ENCODE peak calls at places on chromosome 3, in nine cellular contexts. One of them, this sample, is unnamed.

GRCh38 chr3:102745881-102746280 is 311.1 kb downstream of the ZPLD1 start:
- DNase-seq in psoas muscle: no peak
- DNase-seq in HepG2: no peak
- DNase-seq in astrocyte: peak; percentile 2
- DNase-seq in CD8-positive, alpha-beta T cell: no peak
- DNase-seq in MM.1S: no peak
- DNase-seq in heart right ventricle: no peak
- DNase-seq in adrenal gland: no peak
- DNase-seq in Peyer's patch: no peak
- DNase-seq in this sample: no peak

GRCh38 chr3:51568041-51568440 is 29.5 kb downstream of the RAD54L2 start:
- DNase-seq in psoas muscle: no peak
- DNase-seq in HepG2: no peak
- DNase-seq in astrocyte: no peak
- DNase-seq in CD8-positive, alpha-beta T cell: no peak
- DNase-seq in MM.1S: no peak
- DNase-seq in heart right ventricle: no peak
- DNase-seq in adrenal gland: peak; percentile 56
- DNase-seq in Peyer's patch: no peak
- DNase-seq in this sample: peak; percentile 5

GRCh38 chr3:187906922-187907321 is 161.7 kb upstream of the BCL6 start:
- DNase-seq in psoas muscle: no peak
- DNase-seq in HepG2: no peak
- DNase-seq in astrocyte: no peak
- DNase-seq in CD8-positive, alpha-beta T cell: no peak
- DNase-seq in MM.1S: no peak
- DNase-seq in heart right ventricle: no peak
- DNase-seq in adrenal gland: no peak
- DNase-seq in Peyer's patch: no peak
- DNase-seq in this sample: no peak

GRCh38 chr3:43203022-43203421 is 83.3 kb upstream of the SNRK start:
- DNase-seq in psoas muscle: no peak
- DNase-seq in HepG2: no peak
- DNase-seq in astrocyte: no peak
- DNase-seq in CD8-positive, alpha-beta T cell: no peak
- DNase-seq in MM.1S: no peak
- DNase-seq in heart right ventricle: no peak
- DNase-seq in adrenal gland: peak; percentile 79
- DNase-seq in Peyer's patch: no peak
- DNase-seq in this sample: no peak

GRCh38 chr3:131361464-131362421 is 19.8 kb upstream of the NUDT16 start:
- DNase-seq in psoas muscle: peak; percentile 81
- DNase-seq in HepG2: no peak
- DNase-seq in astrocyte: peak; percentile 36
- DNase-seq in CD8-positive, alpha-beta T cell: no peak
- DNase-seq in MM.1S: peak; percentile 93
- DNase-seq in heart right ventricle: peak; percentile 80
- DNase-seq in adrenal gland: peak; percentile 94
- DNase-seq in Peyer's patch: peak; percentile 96
- DNase-seq in this sample: peak; percentile 96

GRCh38 chr3:150335631-150336030 is 72.5 kb upstream of the TSC22D2 start:
- DNase-seq in psoas muscle: no peak
- DNase-seq in HepG2: no peak
- DNase-seq in astrocyte: peak; percentile 48
- DNase-seq in CD8-positive, alpha-beta T cell: no peak
- DNase-seq in MM.1S: no peak
- DNase-seq in heart right ventricle: no peak
- DNase-seq in adrenal gland: no peak
- DNase-seq in Peyer's patch: no peak
- DNase-seq in this sample: no peak

GRCh38 chr3:185958626-185959025 is 20.8 kb upstream of the TRA2B start:
- DNase-seq in psoas muscle: no peak
- DNase-seq in HepG2: no peak
- DNase-seq in astrocyte: no peak
- DNase-seq in CD8-positive, alpha-beta T cell: no peak
- DNase-seq in MM.1S: no peak
- DNase-seq in heart right ventricle: no peak
- DNase-seq in adrenal gland: no peak
- DNase-seq in Peyer's patch: peak; percentile 58
- DNase-seq in this sample: no peak

GRCh38 chr3:4588410-4588809 is 95.3 kb downstream of the ITPR1 start:
- DNase-seq in psoas muscle: peak; percentile 23
- DNase-seq in HepG2: no peak
- DNase-seq in astrocyte: peak; percentile 62
- DNase-seq in CD8-positive, alpha-beta T cell: no peak
- DNase-seq in MM.1S: no peak
- DNase-seq in heart right ventricle: no peak
- DNase-seq in adrenal gland: peak; percentile 81
- DNase-seq in Peyer's patch: no peak
- DNase-seq in this sample: no peak

GRCh38 chr3:149152420-149152819 is 23.0 kb downstream of the HPS3 start:
- DNase-seq in psoas muscle: no peak
- DNase-seq in HepG2: no peak
- DNase-seq in astrocyte: peak; percentile 76
- DNase-seq in CD8-positive, alpha-beta T cell: no peak
- DNase-seq in MM.1S: peak; percentile 98
- DNase-seq in heart right ventricle: no peak
- DNase-seq in adrenal gland: no peak
- DNase-seq in Peyer's patch: no peak
- DNase-seq in this sample: no peak

GRCh38 chr3:25378912-25379311 is 49.2 kb upstream of the RARB start:
- DNase-seq in psoas muscle: no peak
- DNase-seq in HepG2: no peak
- DNase-seq in astrocyte: no peak
- DNase-seq in CD8-positive, alpha-beta T cell: no peak
- DNase-seq in MM.1S: no peak
- DNase-seq in heart right ventricle: no peak
- DNase-seq in adrenal gland: no peak
- DNase-seq in Peyer's patch: no peak
- DNase-seq in this sample: no peak

GRCh38 chr3:13191016-13191415 is 117.8 kb upstream of the IQSEC1 start:
- DNase-seq in psoas muscle: no peak
- DNase-seq in HepG2: no peak
- DNase-seq in astrocyte: no peak
- DNase-seq in CD8-positive, alpha-beta T cell: no peak
- DNase-seq in MM.1S: no peak
- DNase-seq in heart right ventricle: no peak
- DNase-seq in adrenal gland: no peak
- DNase-seq in Peyer's patch: no peak
- DNase-seq in this sample: no peak

DNA sequence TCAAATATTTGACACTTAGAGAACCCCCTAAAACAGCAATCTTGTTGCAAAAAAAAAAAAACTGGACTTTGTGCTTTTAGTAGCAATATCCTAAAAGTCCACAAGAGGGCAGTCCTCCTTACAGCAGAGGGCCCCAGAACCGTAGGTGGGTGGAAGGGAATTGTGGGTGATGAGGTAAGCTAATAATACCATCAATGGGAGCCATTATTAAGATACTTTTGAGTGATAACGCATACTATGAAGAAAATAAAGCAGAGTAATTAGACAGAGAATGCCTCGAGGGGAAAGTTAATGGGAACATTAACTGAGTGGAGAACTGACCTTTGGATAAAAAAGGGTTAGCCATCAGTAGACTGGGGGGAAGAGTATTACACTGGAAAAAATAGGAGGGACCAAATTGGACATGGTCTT is 229.9 kb downstream of the THRB start:
- DNase-seq in psoas muscle: no peak
- DNase-seq in HepG2: peak; percentile 53
- DNase-seq in astrocyte: peak; percentile 26
- DNase-seq in CD8-positive, alpha-beta T cell: no peak
- DNase-seq in MM.1S: peak; percentile 43
- DNase-seq in heart right ventricle: no peak
- DNase-seq in adrenal gland: no peak
- DNase-seq in Peyer's patch: no peak
- DNase-seq in this sample: peak; percentile 53
- H3K4me3 ChIP-seq in psoas muscle: no peak overlapping the region
- H3K4me3 ChIP-seq in HepG2: no peak overlapping the region
- H3K4me3 ChIP-seq in astrocyte: no peak overlapping the region
- H3K4me3 ChIP-seq in CD8-positive, alpha-beta T cell: no peak overlapping the region
- H3K4me3 ChIP-seq in MM.1S: no peak overlapping the region
- H3K4me3 ChIP-seq in heart right ventricle: no peak overlapping the region
- H3K4me3 ChIP-seq in adrenal gland: no peak overlapping the region
- H3K4me3 ChIP-seq in Peyer's patch: no peak overlapping the region
- H3K4me3 ChIP-seq in this sample: no peak overlapping the region

GRCh38 chr3:100407164-100407563 is 5.8 kb downstream of the LNP1 start:
- DNase-seq in psoas muscle: no peak
- DNase-seq in HepG2: no peak
- DNase-seq in astrocyte: no peak
- DNase-seq in CD8-positive, alpha-beta T cell: no peak
- DNase-seq in MM.1S: no peak
- DNase-seq in heart right ventricle: no peak
- DNase-seq in adrenal gland: no peak
- DNase-seq in Peyer's patch: no peak
- DNase-seq in this sample: no peak

GRCh38 chr3:100412897-100413590 is 11.7 kb downstream of the LNP1 start:
- DNase-seq in psoas muscle: no peak
- DNase-seq in HepG2: no peak
- DNase-seq in astrocyte: no peak
- DNase-seq in CD8-positive, alpha-beta T cell: no peak
- DNase-seq in MM.1S: no peak
- DNase-seq in heart right ventricle: peak; percentile 28
- DNase-seq in adrenal gland: no peak
- DNase-seq in Peyer's patch: no peak
- DNase-seq in this sample: no peak

GRCh38 chr3:100413619-100414018 is 12.3 kb downstream of the LNP1 start:
- DNase-seq in psoas muscle: no peak
- DNase-seq in HepG2: no peak
- DNase-seq in astrocyte: no peak
- DNase-seq in CD8-positive, alpha-beta T cell: no peak
- DNase-seq in MM.1S: no peak
- DNase-seq in heart right ventricle: no peak
- DNase-seq in adrenal gland: no peak
- DNase-seq in Peyer's patch: no peak
- DNase-seq in this sample: no peak

GRCh38 chr3:100407977-100408532 is 6.7 kb downstream of the LNP1 start:
- DNase-seq in psoas muscle: no peak
- DNase-seq in HepG2: no peak
- DNase-seq in astrocyte: no peak
- DNase-seq in CD8-positive, alpha-beta T cell: no peak
- DNase-seq in MM.1S: no peak
- DNase-seq in heart right ventricle: no peak
- DNase-seq in adrenal gland: no peak
- DNase-seq in Peyer's patch: no peak
- DNase-seq in this sample: no peak

DNA sequence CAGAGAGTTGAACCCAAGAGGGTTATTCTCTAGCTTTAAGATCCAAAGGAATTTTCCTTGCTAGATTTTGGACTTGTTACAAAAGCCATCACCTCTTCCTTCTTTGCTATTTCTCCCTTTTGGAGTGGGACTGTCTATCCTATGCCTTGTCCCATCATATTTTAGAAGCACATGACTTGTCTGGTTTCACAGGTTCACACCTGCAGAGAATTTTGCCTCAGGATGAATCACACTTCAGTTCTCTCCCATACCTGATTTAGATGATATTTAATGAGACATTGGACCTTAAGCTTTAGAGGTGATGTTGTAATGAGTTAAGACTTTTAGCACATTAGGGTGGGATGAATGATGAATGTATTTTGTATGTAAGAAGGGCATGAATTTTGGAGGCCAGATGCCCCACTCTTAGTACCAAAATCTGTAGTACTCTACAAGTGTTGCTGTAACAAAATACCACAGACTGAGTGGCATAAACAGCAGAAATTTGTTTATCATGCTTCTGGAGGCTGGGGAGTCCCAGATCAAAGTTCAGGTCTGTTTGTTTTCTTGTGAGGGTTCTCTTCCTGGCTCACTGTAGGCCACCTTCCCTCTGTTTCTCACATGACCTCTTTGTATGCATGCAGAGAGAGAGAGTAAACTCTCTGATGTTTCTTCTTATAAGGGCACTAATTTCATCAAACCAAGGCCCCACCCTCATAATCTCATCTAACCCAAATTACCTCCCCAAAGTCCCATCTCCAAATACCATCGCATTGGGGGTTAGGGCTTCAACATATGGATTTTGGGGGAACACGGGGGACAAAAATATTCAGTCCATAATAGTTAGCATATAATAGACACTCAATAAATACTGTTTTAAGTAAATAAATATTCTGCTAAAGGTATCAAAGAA is 10.0 kb downstream of the LNP1 start:
- DNase-seq in psoas muscle: no peak
- DNase-seq in HepG2: peak; percentile 64
- DNase-seq in astrocyte: no peak
- DNase-seq in CD8-positive, alpha-beta T cell: no peak
- DNase-seq in MM.1S: no peak
- DNase-seq in heart right ventricle: no peak
- DNase-seq in adrenal gland: no peak
- DNase-seq in Peyer's patch: no peak
- DNase-seq in this sample: no peak
- H3K4me1 ChIP-seq in psoas muscle: peaks cover 8% of the 10 kb centered on the region
- H3K4me1 ChIP-seq in HepG2: peaks cover 54% of the 10 kb centered on the region
- H3K4me1 ChIP-seq in astrocyte: no peaks in the 10 kb centered on the region
- H3K4me1 ChIP-seq in CD8-positive, alpha-beta T cell: no peaks in the 10 kb centered on the region
- H3K4me1 ChIP-seq in MM.1S: no peaks in the 10 kb centered on the region
- H3K4me1 ChIP-seq in heart right ventricle: no peaks in the 10 kb centered on the region
- H3K4me1 ChIP-seq in adrenal gland: no peaks in the 10 kb centered on the region
- H3K4me1 ChIP-seq in Peyer's patch: no peaks in the 10 kb centered on the region
- H3K4me1 ChIP-seq in this sample: no peaks in the 10 kb centered on the region

GRCh38 chr3:9980251-9980650 is 6.4 kb downstream of the EMC3 start:
- DNase-seq in psoas muscle: no peak
- DNase-seq in HepG2: no peak
- DNase-seq in astrocyte: no peak
- DNase-seq in CD8-positive, alpha-beta T cell: no peak
- DNase-seq in MM.1S: no peak
- DNase-seq in heart right ventricle: no peak
- DNase-seq in adrenal gland: peak; percentile 1
- DNase-seq in Peyer's patch: no peak
- DNase-seq in this sample: no peak

GRCh38 chr3:9978664-9979349 is 7.8 kb downstream of the EMC3 start:
- DNase-seq in psoas muscle: no peak
- DNase-seq in HepG2: no peak
- DNase-seq in astrocyte: no peak
- DNase-seq in CD8-positive, alpha-beta T cell: no peak
- DNase-seq in MM.1S: no peak
- DNase-seq in heart right ventricle: no peak
- DNase-seq in adrenal gland: no peak
- DNase-seq in Peyer's patch: no peak
- DNase-seq in this sample: no peak

GRCh38 chr3:9976736-9977709 is 9.6 kb downstream of the EMC3 start:
- DNase-seq in psoas muscle: peak; percentile 81
- DNase-seq in HepG2: peak; percentile 86
- DNase-seq in astrocyte: peak; percentile 98
- DNase-seq in CD8-positive, alpha-beta T cell: no peak
- DNase-seq in MM.1S: no peak
- DNase-seq in heart right ventricle: peak; percentile 75
- DNase-seq in adrenal gland: peak; percentile 94
- DNase-seq in Peyer's patch: peak; percentile 70
- DNase-seq in this sample: peak; percentile 38
- H3K4me3 ChIP-seq in psoas muscle: peak overlapping the region; percentile 62
- H3K4me3 ChIP-seq in HepG2: no peak overlapping the region
- H3K4me3 ChIP-seq in astrocyte: no peak overlapping the region
- H3K4me3 ChIP-seq in CD8-positive, alpha-beta T cell: no peak overlapping the region
- H3K4me3 ChIP-seq in MM.1S: no peak overlapping the region
- H3K4me3 ChIP-seq in heart right ventricle: peak overlapping the region; percentile 26
- H3K4me3 ChIP-seq in adrenal gland: peak overlapping the region; percentile 15
- H3K4me3 ChIP-seq in Peyer's patch: no peak overlapping the region
- H3K4me3 ChIP-seq in this sample: no peak overlapping the region

DNA sequence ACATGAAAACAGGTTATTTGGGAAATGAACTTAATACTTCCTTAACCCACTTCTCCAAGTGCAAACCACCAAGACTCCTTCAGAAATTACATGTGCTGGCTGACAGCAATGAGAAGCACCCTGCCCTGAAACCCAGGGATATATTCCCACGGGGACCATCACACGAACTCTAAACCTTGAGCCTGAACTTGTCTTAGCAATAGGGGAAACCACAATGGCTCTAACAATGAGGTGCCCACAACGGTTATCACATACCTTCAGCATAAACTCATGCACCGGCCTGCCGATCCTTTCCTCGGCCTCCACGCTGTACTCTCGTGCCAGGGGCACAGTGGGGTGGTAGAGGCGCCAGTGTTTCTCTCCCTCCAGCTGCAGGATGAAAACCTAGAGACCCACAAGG is 13.4 kb downstream of the RIOX2 start:
- DNase-seq in psoas muscle: no peak
- DNase-seq in HepG2: no peak
- DNase-seq in astrocyte: no peak
- DNase-seq in CD8-positive, alpha-beta T cell: no peak
- DNase-seq in MM.1S: no peak
- DNase-seq in heart right ventricle: no peak
- DNase-seq in adrenal gland: no peak
- DNase-seq in Peyer's patch: no peak
- DNase-seq in this sample: no peak
- H3K4me1 ChIP-seq in psoas muscle: peaks cover 60% of the 10 kb centered on the region
- H3K4me1 ChIP-seq in HepG2: peaks cover 7% of the 10 kb centered on the region
- H3K4me1 ChIP-seq in astrocyte: peaks cover 10% of the 10 kb centered on the region
- H3K4me1 ChIP-seq in CD8-positive, alpha-beta T cell: peaks cover 7% of the 10 kb centered on the region
- H3K4me1 ChIP-seq in MM.1S: no peaks in the 10 kb centered on the region
- H3K4me1 ChIP-seq in heart right ventricle: peaks cover 29% of the 10 kb centered on the region
- H3K4me1 ChIP-seq in adrenal gland: no peaks in the 10 kb centered on the region
- H3K4me1 ChIP-seq in Peyer's patch: no peaks in the 10 kb centered on the region
- H3K4me1 ChIP-seq in this sample: no peaks in the 10 kb centered on the region

This sample was measured in Caco-2.